ENCODE peak calls at places on chromosomes 5 and 9, in nine cellular contexts. One of them, this sample, is unnamed.

GRCh38 chr5:133828727-133829126 is 139.7 kb downstream of the C5orf15 start:
- DNase-seq in stomach: no peak
- DNase-seq in HL-60: no peak
- DNase-seq in spleen: no peak
- DNase-seq in Panc1: no peak
- DNase-seq in SK-N-SH: no peak
- DNase-seq in breast epithelium: no peak
- DNase-seq in upper lobe of left lung: no peak
- DNase-seq in GM23338: peak; percentile 30
- DNase-seq in this sample: no peak

GRCh38 chr5:10352404-10353240 is 873 bp upstream of the MARCHF6 start:
- DNase-seq in Panc1: no peak
- DNase-seq in SK-N-SH: peak; percentile 38
- DNase-seq in stomach: no peak
- DNase-seq in spleen: no peak
- DNase-seq in breast epithelium: no peak
- DNase-seq in GM23338: peak; percentile 64
- DNase-seq in upper lobe of left lung: no peak
- DNase-seq in HL-60: no peak
- DNase-seq in this sample: no peak

GRCh38 chr9:137968235-137968634 is 90.7 kb downstream of the CACNA1B start:
- DNase-seq in GM23338: peak; percentile 55
- DNase-seq in Panc1: no peak
- DNase-seq in stomach: peak; percentile 24
- DNase-seq in breast epithelium: no peak
- DNase-seq in spleen: peak; percentile 51
- DNase-seq in HL-60: no peak
- DNase-seq in upper lobe of left lung: peak; percentile 44
- DNase-seq in SK-N-SH: peak; percentile 39
- DNase-seq in this sample: no peak

GRCh38 chr5:64900618-64901017 is 131.9 kb downstream of the CWC27 start:
- DNase-seq in Panc1: no peak
- DNase-seq in GM23338: no peak
- DNase-seq in breast epithelium: no peak
- DNase-seq in stomach: no peak
- DNase-seq in spleen: no peak
- DNase-seq in HL-60: no peak
- DNase-seq in upper lobe of left lung: no peak
- DNase-seq in SK-N-SH: no peak
- DNase-seq in this sample: no peak

GRCh38 chr9:87909310-87910041 is 8.3 kb upstream of the SPATA31C1 start:
- DNase-seq in HL-60: no peak
- DNase-seq in SK-N-SH: no peak
- DNase-seq in upper lobe of left lung: no peak
- DNase-seq in Panc1: peak; percentile 10
- DNase-seq in spleen: no peak
- DNase-seq in stomach: peak; percentile 95
- DNase-seq in breast epithelium: no peak
- DNase-seq in GM23338: peak; percentile 39
- DNase-seq in this sample: peak; percentile 94

GRCh38 chr9:129558551-129559505 is 62.1 kb downstream of the C9orf50 start:
- DNase-seq in spleen: no peak
- DNase-seq in Panc1: no peak
- DNase-seq in SK-N-SH: peak; percentile 94
- DNase-seq in HL-60: no peak
- DNase-seq in breast epithelium: no peak
- DNase-seq in stomach: peak; percentile 61
- DNase-seq in upper lobe of left lung: no peak
- DNase-seq in GM23338: peak; percentile 83
- DNase-seq in this sample: no peak

GRCh38 chr5:150079655-150080461 is 6.5 kb downstream of the CSF1R start:
- DNase-seq in GM23338: no peak
- DNase-seq in Panc1: no peak
- DNase-seq in upper lobe of left lung: no peak
- DNase-seq in HL-60: no peak
- DNase-seq in SK-N-SH: peak; percentile 9
- DNase-seq in spleen: no peak
- DNase-seq in breast epithelium: no peak
- DNase-seq in stomach: peak; percentile 11
- DNase-seq in this sample: no peak

GRCh38 chr5:127741412-127741811 is 38.2 kb downstream of the CCDC192 start:
- DNase-seq in spleen: no peak
- DNase-seq in GM23338: no peak
- DNase-seq in HL-60: no peak
- DNase-seq in SK-N-SH: no peak
- DNase-seq in stomach: no peak
- DNase-seq in Panc1: no peak
- DNase-seq in breast epithelium: no peak
- DNase-seq in upper lobe of left lung: no peak
- DNase-seq in this sample: no peak

GRCh38 chr5:97547999-97548797 is 365.2 kb upstream of the RIOK2 start:
- DNase-seq in GM23338: no peak
- DNase-seq in Panc1: no peak
- DNase-seq in upper lobe of left lung: no peak
- DNase-seq in HL-60: no peak
- DNase-seq in breast epithelium: no peak
- DNase-seq in stomach: no peak
- DNase-seq in spleen: no peak
- DNase-seq in SK-N-SH: no peak
- DNase-seq in this sample: no peak

GRCh38 chr5:80704221-80704620 is 49.4 kb upstream of the DHFR start:
- DNase-seq in breast epithelium: no peak
- DNase-seq in Panc1: no peak
- DNase-seq in upper lobe of left lung: no peak
- DNase-seq in stomach: no peak
- DNase-seq in GM23338: peak; percentile 51
- DNase-seq in HL-60: no peak
- DNase-seq in spleen: no peak
- DNase-seq in SK-N-SH: no peak
- DNase-seq in this sample: no peak

GRCh38 chr9:94630833-94631232 is 8.5 kb downstream of the FBP1 start:
- DNase-seq in spleen: no peak
- DNase-seq in HL-60: no peak
- DNase-seq in upper lobe of left lung: no peak
- DNase-seq in breast epithelium: peak; percentile 65
- DNase-seq in SK-N-SH: no peak
- DNase-seq in stomach: peak; percentile 67
- DNase-seq in GM23338: peak; percentile 36
- DNase-seq in Panc1: no peak
- DNase-seq in this sample: no peak

GRCh38 chr5:14400085-14400484 is 181.5 kb upstream of the OTULINL start:
- DNase-seq in upper lobe of left lung: no peak
- DNase-seq in spleen: no peak
- DNase-seq in stomach: no peak
- DNase-seq in HL-60: no peak
- DNase-seq in Panc1: no peak
- DNase-seq in GM23338: no peak
- DNase-seq in breast epithelium: no peak
- DNase-seq in SK-N-SH: peak; percentile 53
- DNase-seq in this sample: no peak

GRCh38 chr9:93061260-93061751 is 2.8 kb downstream of the SUSD3 start:
- DNase-seq in breast epithelium: no peak
- DNase-seq in upper lobe of left lung: no peak
- DNase-seq in SK-N-SH: no peak
- DNase-seq in stomach: no peak
- DNase-seq in HL-60: no peak
- DNase-seq in GM23338: no peak
- DNase-seq in Panc1: no peak
- DNase-seq in spleen: no peak
- DNase-seq in this sample: no peak

GRCh38 chr5:159886312-159886711 is 30.0 kb upstream of the ADRA1B start:
- DNase-seq in HL-60: no peak
- DNase-seq in GM23338: no peak
- DNase-seq in Panc1: no peak
- DNase-seq in breast epithelium: no peak
- DNase-seq in SK-N-SH: no peak
- DNase-seq in spleen: no peak
- DNase-seq in upper lobe of left lung: no peak
- DNase-seq in stomach: no peak
- DNase-seq in this sample: no peak

GRCh38 chr9:99299214-99300102 is 77.4 kb downstream of the SEC61B start:
- DNase-seq in stomach: no peak
- DNase-seq in breast epithelium: no peak
- DNase-seq in GM23338: no peak
- DNase-seq in SK-N-SH: peak; percentile 68
- DNase-seq in Panc1: no peak
- DNase-seq in upper lobe of left lung: no peak
- DNase-seq in HL-60: no peak
- DNase-seq in spleen: no peak
- DNase-seq in this sample: no peak

GRCh38 chr9:113154471-113154870 is 3.7 kb downstream of the SLC31A2 start:
- DNase-seq in upper lobe of left lung: no peak
- DNase-seq in SK-N-SH: no peak
- DNase-seq in spleen: no peak
- DNase-seq in GM23338: no peak
- DNase-seq in HL-60: no peak
- DNase-seq in stomach: no peak
- DNase-seq in Panc1: no peak
- DNase-seq in breast epithelium: no peak
- DNase-seq in this sample: no peak

GRCh38 chr5:80288177-80288576 is 31.6 kb upstream of the SPZ1 start:
- DNase-seq in SK-N-SH: no peak
- DNase-seq in upper lobe of left lung: no peak
- DNase-seq in spleen: no peak
- DNase-seq in breast epithelium: no peak
- DNase-seq in HL-60: no peak
- DNase-seq in GM23338: no peak
- DNase-seq in stomach: no peak
- DNase-seq in Panc1: no peak
- DNase-seq in this sample: no peak

GRCh38 chr5:60687927-60688720 is 11.8 kb downstream of the DEPDC1B start:
- DNase-seq in stomach: no peak
- DNase-seq in spleen: no peak
- DNase-seq in upper lobe of left lung: no peak
- DNase-seq in Panc1: no peak
- DNase-seq in breast epithelium: no peak
- DNase-seq in SK-N-SH: peak; percentile 48
- DNase-seq in GM23338: peak; percentile 66
- DNase-seq in HL-60: no peak
- DNase-seq in this sample: no peak

GRCh38 chr9:3906437-3907213 is 380.8 kb upstream of the RFX3 start:
- DNase-seq in SK-N-SH: peak; percentile 6
- DNase-seq in spleen: no peak
- DNase-seq in upper lobe of left lung: no peak
- DNase-seq in GM23338: no peak
- DNase-seq in Panc1: no peak
- DNase-seq in HL-60: no peak
- DNase-seq in stomach: no peak
- DNase-seq in breast epithelium: no peak
- DNase-seq in this sample: no peak

GRCh38 chr5:103918668-103919367 is 356.2 kb upstream of the NUDT12 start:
- DNase-seq in SK-N-SH: no peak
- DNase-seq in stomach: no peak
- DNase-seq in GM23338: peak; percentile 53
- DNase-seq in Panc1: no peak
- DNase-seq in HL-60: no peak
- DNase-seq in breast epithelium: no peak
- DNase-seq in spleen: no peak
- DNase-seq in upper lobe of left lung: no peak
- DNase-seq in this sample: no peak

GRCh38 chr5:158695595-158696330 is 404.0 kb downstream of the EBF1 start:
- DNase-seq in GM23338: peak; percentile 86
- DNase-seq in upper lobe of left lung: peak; percentile 91
- DNase-seq in spleen: peak; percentile 91
- DNase-seq in stomach: peak; percentile 79
- DNase-seq in breast epithelium: peak; percentile 65
- DNase-seq in HL-60: peak; percentile 24
- DNase-seq in Panc1: peak; percentile 75
- DNase-seq in SK-N-SH: peak; percentile 72
- DNase-seq in this sample: peak; percentile 72
- TF ChIP-seq POLR2AphosphoS5 in GM23338: no peak
- TF ChIP-seq POLR2AphosphoS5 in upper lobe of left lung: no peak
- TF ChIP-seq POLR2AphosphoS5 in spleen: no peak
- TF ChIP-seq POLR2AphosphoS5 in stomach: no peak
- TF ChIP-seq POLR2AphosphoS5 in breast epithelium: peak; percentile 70
- TF ChIP-seq POLR2AphosphoS5 in HL-60: no peak
- TF ChIP-seq POLR2AphosphoS5 in Panc1: no peak
- TF ChIP-seq POLR2AphosphoS5 in SK-N-SH: no peak
- TF ChIP-seq POLR2AphosphoS5 in this sample: no peak

DNA sequence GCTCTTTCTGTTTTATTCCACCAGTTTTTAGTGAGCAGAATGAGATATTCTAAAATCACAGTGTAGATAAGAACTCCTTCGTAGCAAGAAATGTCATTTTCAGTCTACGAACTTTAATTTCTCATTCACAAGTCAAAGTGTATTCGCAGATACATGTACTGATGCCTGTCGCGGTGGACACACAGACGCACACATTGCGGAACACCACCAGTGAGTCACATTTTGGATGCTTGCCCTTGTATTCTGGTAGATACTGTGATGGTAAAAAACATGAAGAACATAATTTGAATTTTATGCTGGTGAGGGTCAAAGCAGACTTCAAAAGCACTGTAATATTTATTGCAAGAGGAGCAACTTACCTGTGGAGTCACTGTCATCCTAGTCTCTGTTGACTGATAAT is 4.7 kb upstream of the C9orf57 start:
- DNase-seq in Panc1: no peak
- DNase-seq in upper lobe of left lung: no peak
- DNase-seq in HL-60: no peak
- DNase-seq in GM23338: no peak
- DNase-seq in stomach: no peak
- DNase-seq in breast epithelium: no peak
- DNase-seq in SK-N-SH: no peak
- DNase-seq in spleen: no peak
- DNase-seq in this sample: no peak
- H3K4me3 ChIP-seq in Panc1: no peak overlapping the region
- H3K4me3 ChIP-seq in upper lobe of left lung: no peak overlapping the region
- H3K4me3 ChIP-seq in HL-60: no peak overlapping the region
- H3K4me3 ChIP-seq in GM23338: no peak overlapping the region
- H3K4me3 ChIP-seq in stomach: no peak overlapping the region
- H3K4me3 ChIP-seq in breast epithelium: no peak overlapping the region
- H3K4me3 ChIP-seq in SK-N-SH: no peak overlapping the region
- H3K4me3 ChIP-seq in spleen: no peak overlapping the region
- H3K4me3 ChIP-seq in this sample: no peak overlapping the region

GRCh38 chr5:169248520-169248919 is 52.4 kb downstream of the SLIT3 start:
- DNase-seq in SK-N-SH: no peak
- DNase-seq in upper lobe of left lung: no peak
- DNase-seq in GM23338: no peak
- DNase-seq in Panc1: no peak
- DNase-seq in spleen: no peak
- DNase-seq in breast epithelium: no peak
- DNase-seq in stomach: no peak
- DNase-seq in HL-60: no peak
- DNase-seq in this sample: no peak
- TF ChIP-seq CTCF in SK-N-SH: no peak
- TF ChIP-seq CTCF in upper lobe of left lung: no peak
- TF ChIP-seq CTCF in GM23338: no peak
- TF ChIP-seq CTCF in Panc1: no peak
- TF ChIP-seq CTCF in spleen: no peak
- TF ChIP-seq CTCF in breast epithelium: no peak
- TF ChIP-seq CTCF in stomach: no peak
- TF ChIP-seq CTCF in HL-60: no peak
- TF ChIP-seq CTCF in this sample: no peak

DNA sequence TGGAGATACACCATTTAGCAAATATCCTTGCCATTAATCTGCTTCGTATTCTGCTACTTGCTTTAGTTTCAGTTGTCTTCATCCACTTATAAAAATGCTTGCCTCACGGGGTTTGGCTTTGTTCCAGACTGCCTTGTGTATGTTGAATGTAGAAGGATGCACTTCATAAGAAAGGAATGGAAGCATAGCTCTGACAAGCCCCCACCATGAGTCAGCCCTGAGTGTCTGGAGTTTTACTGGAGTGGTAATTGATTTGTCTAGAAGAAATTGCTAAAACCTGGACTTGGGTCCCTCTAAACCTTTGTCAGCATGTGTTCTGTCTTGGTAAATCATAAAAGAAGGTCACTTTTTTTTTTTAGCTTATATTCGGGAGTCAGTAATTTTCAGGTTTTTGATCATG is 4.6 kb downstream of the TEX48 start:
- DNase-seq in breast epithelium: no peak
- DNase-seq in SK-N-SH: no peak
- DNase-seq in spleen: no peak
- DNase-seq in HL-60: no peak
- DNase-seq in upper lobe of left lung: no peak
- DNase-seq in stomach: peak; percentile 44
- DNase-seq in Panc1: no peak
- DNase-seq in GM23338: no peak
- DNase-seq in this sample: peak; percentile 18
- TF ChIP-seq POLR2AphosphoS5 in breast epithelium: no peak
- TF ChIP-seq POLR2AphosphoS5 in SK-N-SH: peak; percentile 77
- TF ChIP-seq POLR2AphosphoS5 in spleen: no peak
- TF ChIP-seq POLR2AphosphoS5 in HL-60: no peak
- TF ChIP-seq POLR2AphosphoS5 in upper lobe of left lung: no peak
- TF ChIP-seq POLR2AphosphoS5 in stomach: no peak
- TF ChIP-seq POLR2AphosphoS5 in Panc1: no peak
- TF ChIP-seq POLR2AphosphoS5 in GM23338: no peak
- TF ChIP-seq POLR2AphosphoS5 in this sample: no peak